ENCODE peak calls at places on chromosomes 1 and 21, in four cellular contexts. One of them, this sample, is unnamed.

GRCh38 chr1:181778630-181779285 is 282.8 kb downstream of the ZNF648 start:
- DNase-seq in endodermal cell: no peak
- DNase-seq in neural progenitor cell: peak; percentile 59
- DNase-seq in uterus: no peak
- DNase-seq in this sample: no peak

GRCh38 chr1:247288341-247288740 is 32.5 kb downstream of the VN1R5 start:
- DNase-seq in neural progenitor cell: no peak
- DNase-seq in endodermal cell: peak; percentile 11
- DNase-seq in uterus: no peak
- DNase-seq in this sample: no peak

GRCh38 chr1:29974345-29974744 is 738.0 kb downstream of the PTPRU start:
- DNase-seq in neural progenitor cell: peak; percentile 32
- DNase-seq in uterus: no peak
- DNase-seq in endodermal cell: peak; percentile 76
- DNase-seq in this sample: peak; percentile 1

GRCh38 chr1:147243228-147243685 is 773 bp downstream of the CHD1L start:
- DNase-seq in uterus: no peak
- DNase-seq in endodermal cell: peak; percentile 76
- DNase-seq in neural progenitor cell: peak; percentile 68
- DNase-seq in this sample: no peak

GRCh38 chr21:34815831-34816700 is 147.3 kb downstream of the CLIC6 start:
- DNase-seq in endodermal cell: no peak
- DNase-seq in neural progenitor cell: no peak
- DNase-seq in uterus: no peak
- DNase-seq in this sample: no peak

GRCh38 chr1:201748331-201748730 is 80.6 kb upstream of the IPO9 start:
- DNase-seq in neural progenitor cell: peak; percentile 79
- DNase-seq in endodermal cell: peak; percentile 59
- DNase-seq in uterus: no peak
- DNase-seq in this sample: no peak

GRCh38 chr1:226116673-226117072 is 54.2 kb downstream of the H3-3A start:
- DNase-seq in uterus: no peak
- DNase-seq in neural progenitor cell: no peak
- DNase-seq in endodermal cell: no peak
- DNase-seq in this sample: no peak

GRCh38 chr1:54800899-54801759 is at the start of gene TTC22:
- DNase-seq in endodermal cell: peak; percentile 85
- DNase-seq in neural progenitor cell: peak; percentile 39
- DNase-seq in uterus: no peak
- DNase-seq in this sample: peak; percentile 72

GRCh38 chr1:171506525-171507304 is 21.4 kb downstream of the PRRC2C start:
- DNase-seq in uterus: no peak
- DNase-seq in neural progenitor cell: no peak
- DNase-seq in endodermal cell: peak; percentile 66
- DNase-seq in this sample: no peak

GRCh38 chr1:58739851-58740466 is 40.1 kb upstream of the MYSM1 start:
- DNase-seq in uterus: no peak
- DNase-seq in endodermal cell: no peak
- DNase-seq in neural progenitor cell: peak; percentile 87
- DNase-seq in this sample: no peak

GRCh38 chr1:81377406-81377805 is 423.3 kb upstream of the ADGRL2 start:
- DNase-seq in neural progenitor cell: peak; percentile 32
- DNase-seq in endodermal cell: peak; percentile 65
- DNase-seq in uterus: no peak
- DNase-seq in this sample: no peak

GRCh38 chr1:219876798-219877209 is 51.6 kb downstream of the SLC30A10 start:
- DNase-seq in neural progenitor cell: peak; percentile 13
- DNase-seq in uterus: no peak
- DNase-seq in endodermal cell: no peak
- DNase-seq in this sample: no peak

GRCh38 chr1:150429805-150430204 is 57.4 kb upstream of the TARS2 start:
- DNase-seq in endodermal cell: no peak
- DNase-seq in uterus: no peak
- DNase-seq in neural progenitor cell: no peak
- DNase-seq in this sample: no peak

GRCh38 chr1:64967381-64967780 is 1.0 kb upstream of the JAK1 start:
- DNase-seq in uterus: no peak
- DNase-seq in neural progenitor cell: peak; percentile 16
- DNase-seq in endodermal cell: no peak
- DNase-seq in this sample: no peak

GRCh38 chr1:30342535-30343141 is 380.7 kb downstream of the MATN1 start:
- DNase-seq in neural progenitor cell: peak; percentile 38
- DNase-seq in endodermal cell: peak; percentile 87
- DNase-seq in uterus: no peak
- DNase-seq in this sample: no peak

GRCh38 chr21:41973427-41973831 is 19.6 kb upstream of the C2CD2 start:
- DNase-seq in endodermal cell: peak; percentile 28
- DNase-seq in neural progenitor cell: no peak
- DNase-seq in uterus: no peak
- DNase-seq in this sample: no peak

GRCh38 chr1:61808968-61809367 is 66.7 kb downstream of the PATJ start:
- DNase-seq in endodermal cell: no peak
- DNase-seq in neural progenitor cell: no peak
- DNase-seq in uterus: no peak
- DNase-seq in this sample: no peak

GRCh38 chr1:32881871-32882850 is 4.1 kb upstream of the HPCA start:
- DNase-seq in uterus: no peak
- DNase-seq in endodermal cell: no peak
- DNase-seq in neural progenitor cell: no peak
- DNase-seq in this sample: no peak

GRCh38 chr1:41704189-41704588 is 214.5 kb downstream of the HIVEP3 start:
- DNase-seq in uterus: no peak
- DNase-seq in neural progenitor cell: peak; percentile 20
- DNase-seq in endodermal cell: no peak
- DNase-seq in this sample: no peak

GRCh38 chr21:15121655-15122120 is 56.9 kb upstream of the NRIP1 start:
- DNase-seq in endodermal cell: peak; percentile 48
- DNase-seq in neural progenitor cell: no peak
- DNase-seq in uterus: no peak
- DNase-seq in this sample: peak; percentile 48

GRCh38 chr1:117540532-117540931 is 65.3 kb upstream of the TENT5C start:
- DNase-seq in uterus: no peak
- DNase-seq in neural progenitor cell: no peak
- DNase-seq in endodermal cell: no peak
- DNase-seq in this sample: no peak

GRCh38 chr1:117534995-117535467 is 70.8 kb upstream of the TENT5C start:
- DNase-seq in endodermal cell: peak; percentile 91
- DNase-seq in neural progenitor cell: peak; percentile 88
- DNase-seq in uterus: peak; percentile 20
- DNase-seq in this sample: peak; percentile 40

GRCh38 chr1:117541003-117541402 is 64.8 kb upstream of the TENT5C start:
- DNase-seq in neural progenitor cell: no peak
- DNase-seq in endodermal cell: no peak
- DNase-seq in uterus: peak; percentile 38
- DNase-seq in this sample: no peak

GRCh38 chr1:117535776-117536175 is 70.1 kb upstream of the TENT5C start:
- DNase-seq in neural progenitor cell: no peak
- DNase-seq in endodermal cell: no peak
- DNase-seq in uterus: no peak
- DNase-seq in this sample: no peak

GRCh38 chr1:117537291-117537920 is 68.4 kb upstream of the TENT5C start:
- DNase-seq in neural progenitor cell: peak; percentile 30
- DNase-seq in uterus: no peak
- DNase-seq in endodermal cell: peak; percentile 78
- DNase-seq in this sample: peak; percentile 48
- TF ChIP-seq CTCF in neural progenitor cell: no peak
- TF ChIP-seq CTCF in uterus: no peak
- TF ChIP-seq CTCF in endodermal cell: peak; percentile 49
- TF ChIP-seq CTCF in this sample: no peak

GRCh38 chr1:206784471-206784903 is 12.2 kb upstream of the IL10 start:
- DNase-seq in endodermal cell: no peak
- DNase-seq in neural progenitor cell: no peak
- DNase-seq in uterus: no peak
- DNase-seq in this sample: no peak

GRCh38 chr1:206785366-206785765 is 13.1 kb upstream of the IL10 start:
- DNase-seq in neural progenitor cell: no peak
- DNase-seq in endodermal cell: no peak
- DNase-seq in uterus: no peak
- DNase-seq in this sample: no peak

GRCh38 chr1:206779565-206780091 is 7.3 kb upstream of the IL10 start:
- DNase-seq in endodermal cell: no peak
- DNase-seq in neural progenitor cell: no peak
- DNase-seq in uterus: no peak
- DNase-seq in this sample: no peak

GRCh38 chr1:206783506-206783905 is 11.2 kb upstream of the IL10 start:
- DNase-seq in uterus: no peak
- DNase-seq in neural progenitor cell: no peak
- DNase-seq in endodermal cell: no peak
- DNase-seq in this sample: no peak

DNA sequence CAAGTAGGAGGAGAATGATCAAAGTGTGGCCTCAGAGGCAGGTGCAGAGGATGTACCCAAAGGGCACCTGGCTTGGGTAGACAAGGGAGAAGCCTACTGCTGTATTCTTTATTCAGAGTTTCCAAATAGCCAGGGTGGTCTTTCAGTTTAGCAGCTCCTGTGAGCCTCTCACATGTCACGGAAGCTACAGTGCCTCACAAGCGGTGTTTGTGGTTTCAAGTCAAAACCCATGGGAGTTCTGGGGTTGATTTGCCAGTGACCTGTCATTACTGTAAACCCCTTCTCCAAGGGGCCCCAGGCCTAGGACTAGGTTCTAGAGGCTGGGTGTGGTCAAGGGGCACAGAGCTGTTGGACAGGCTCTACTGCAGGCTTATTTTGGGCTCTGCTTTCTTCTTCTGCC is 10.2 kb upstream of the IL10 start:
- DNase-seq in endodermal cell: no peak
- DNase-seq in uterus: no peak
- DNase-seq in neural progenitor cell: no peak
- DNase-seq in this sample: no peak
- H3K27ac ChIP-seq in endodermal cell: no peak overlapping the region
- H3K27ac ChIP-seq in uterus: no peak overlapping the region
- H3K27ac ChIP-seq in neural progenitor cell: no peak overlapping the region
- H3K27ac ChIP-seq in this sample: no peak overlapping the region

DNA sequence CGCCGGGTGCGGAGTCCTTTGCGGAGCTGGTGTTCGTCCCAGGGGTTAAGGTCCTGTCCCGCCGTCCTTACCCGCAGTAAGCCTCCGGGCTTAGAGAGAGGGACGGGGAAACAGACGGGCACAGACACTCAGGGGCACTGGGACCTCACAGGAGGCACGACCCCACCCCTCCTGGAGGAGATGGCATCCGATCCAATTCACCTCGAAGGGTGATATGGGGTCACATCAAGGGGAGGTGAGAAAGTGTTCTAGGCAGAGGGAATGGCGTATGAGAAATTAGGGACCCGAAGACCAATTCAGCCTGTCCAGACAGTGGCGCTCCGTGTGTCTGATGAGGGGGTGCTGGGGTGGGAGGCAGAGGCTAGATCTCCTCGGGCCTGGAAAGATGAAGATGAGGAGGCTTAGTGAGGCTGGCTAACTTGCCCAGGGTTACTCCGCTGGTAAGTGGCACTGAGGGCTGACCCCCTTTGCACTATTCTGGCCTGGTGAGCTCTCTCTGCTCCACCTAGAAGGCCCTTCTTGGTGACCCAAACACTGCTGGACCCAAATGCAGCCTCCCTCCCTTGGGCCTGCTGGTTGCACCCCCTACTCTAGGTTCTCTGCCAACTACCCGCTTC is 12.1 kb downstream of the BTBD19 start:
- DNase-seq in uterus: no peak
- DNase-seq in neural progenitor cell: no peak
- DNase-seq in endodermal cell: no peak
- DNase-seq in this sample: no peak
- TF ChIP-seq CTCF in uterus: no peak
- TF ChIP-seq CTCF in neural progenitor cell: no peak
- TF ChIP-seq CTCF in endodermal cell: no peak
- TF ChIP-seq CTCF in this sample: no peak

GRCh38 chr1:178282949-178283367 is 189.1 kb downstream of the RASAL2 start:
- DNase-seq in endodermal cell: no peak
- DNase-seq in neural progenitor cell: no peak
- DNase-seq in uterus: no peak
- DNase-seq in this sample: no peak

GRCh38 chr1:178284059-178284458 is 190.2 kb downstream of the RASAL2 start:
- DNase-seq in uterus: no peak
- DNase-seq in neural progenitor cell: no peak
- DNase-seq in endodermal cell: no peak
- DNase-seq in this sample: no peak

GRCh38 chr1:178278135-178278534 is 184.2 kb downstream of the RASAL2 start:
- DNase-seq in endodermal cell: no peak
- DNase-seq in uterus: no peak
- DNase-seq in neural progenitor cell: no peak
- DNase-seq in this sample: no peak

GRCh38 chr1:178279287-178279686 is 185.4 kb downstream of the RASAL2 start:
- DNase-seq in uterus: no peak
- DNase-seq in neural progenitor cell: no peak
- DNase-seq in endodermal cell: no peak
- DNase-seq in this sample: no peak

DNA sequence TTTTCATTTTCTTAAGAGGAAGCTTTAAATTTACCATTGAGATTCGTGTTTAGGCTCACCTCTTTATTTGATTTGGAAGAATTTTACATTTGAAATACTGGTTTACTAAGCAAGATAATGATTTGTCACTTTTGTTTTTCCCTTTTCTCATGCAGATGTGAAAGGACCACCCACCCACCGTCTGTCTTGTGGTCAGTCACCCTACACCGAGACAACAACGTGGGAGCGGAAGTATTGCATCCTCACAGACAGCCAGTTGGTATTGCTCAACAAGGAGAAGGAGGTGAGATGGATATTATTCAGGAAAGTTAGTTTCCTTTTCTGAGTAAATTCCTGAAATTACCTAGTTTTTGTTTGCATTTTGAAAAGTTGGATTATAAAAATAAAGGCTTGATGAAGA is 189.5 kb downstream of the RASAL2 start:
- DNase-seq in endodermal cell: peak; percentile 88
- DNase-seq in uterus: no peak
- DNase-seq in neural progenitor cell: peak; percentile 15
- DNase-seq in this sample: no peak
- H3K27ac ChIP-seq in endodermal cell: no peak overlapping the region
- H3K27ac ChIP-seq in uterus: no peak overlapping the region
- H3K27ac ChIP-seq in neural progenitor cell: no peak overlapping the region
- H3K27ac ChIP-seq in this sample: no peak overlapping the region

DNA sequence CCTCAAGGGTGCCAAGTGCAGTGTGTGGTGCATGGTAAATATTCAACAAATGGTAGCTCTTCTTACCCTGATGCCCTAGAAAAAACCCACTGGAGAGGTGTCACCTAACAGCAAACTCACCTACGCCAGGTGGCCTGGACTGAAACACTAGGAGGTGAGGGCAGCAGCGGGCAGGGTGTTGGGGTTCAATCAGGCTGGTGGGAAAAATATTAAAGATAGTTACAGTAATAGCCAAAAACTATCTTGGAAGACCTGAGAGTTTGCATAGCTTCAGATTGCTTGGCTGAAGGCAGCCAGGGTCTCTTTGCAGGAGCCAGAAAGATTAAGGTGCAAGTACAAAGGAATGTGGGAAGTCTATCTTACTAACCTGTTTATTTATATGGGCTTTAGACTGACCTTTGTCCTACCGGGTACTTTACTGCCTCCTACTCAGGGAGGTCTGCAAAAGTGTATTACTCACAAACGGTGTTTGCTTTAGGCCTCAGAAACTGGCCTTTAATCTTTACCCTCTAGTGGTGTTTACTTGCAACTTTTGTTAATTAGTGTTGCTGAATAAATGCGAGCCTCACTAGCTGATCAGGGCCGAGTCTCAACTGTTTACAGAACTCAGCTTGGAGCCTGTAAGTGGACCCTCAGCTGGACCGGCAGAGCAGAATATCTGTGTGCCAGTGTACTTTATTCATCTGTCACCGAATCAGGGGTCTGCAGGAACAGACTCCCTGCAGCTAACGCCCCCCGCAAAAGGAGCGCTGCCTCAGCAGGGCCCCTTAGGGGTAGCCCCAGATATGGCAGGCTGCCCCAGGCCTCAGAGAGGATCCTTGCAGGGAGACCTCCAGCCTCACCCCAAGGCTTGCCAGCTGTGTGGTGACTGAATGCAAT is 63.9 kb downstream of the SYF2 start:
- DNase-seq in endodermal cell: peak; percentile 69
- DNase-seq in neural progenitor cell: peak; percentile 22
- DNase-seq in uterus: no peak
- DNase-seq in this sample: no peak
- TF ChIP-seq CTCF in endodermal cell: peak; percentile 78
- TF ChIP-seq CTCF in neural progenitor cell: peak; percentile 22
- TF ChIP-seq CTCF in uterus: no peak
- TF ChIP-seq CTCF in this sample: no peak

This sample was measured in lung.